ENCODE peak calls at places on chromosomes 2 and 18, in ten cellular contexts. L is hepatocyte; A is activated CD8-positive, alpha-beta T cell treated with anti-CD3 and anti-CD28 coated beads for 36 hours; W is brain microvascular endothelial cell; Q is COR-L47; U is ELR; N is heart right ventricle; F is right cardiac atrium; H is stimulated activated naive CD8-positive, alpha-beta T cell treated with anti-CD3 and anti-CD28 coated beads, Interleukin-15, amount 100 ng/mL, for 72 hours; R is psoas muscle. Y is an unnamed sample.

GRCh38 chr2:60094450-60094929 is 459.0 kb downstream of the BCL11A start:
- DNase-seq in L (peak; percentile 75), A (no peak), W (no peak), Q (no peak), U (no peak), N (no peak), F (no peak), H (no peak), R (no peak), Y (no peak)

GRCh38 chr2:71697106-71698010 is 244.0 kb downstream of the DYSF start:
- DNase-seq in L (no peak), A (no peak), W (no peak), Q (no peak), U (no peak), N (no peak), F (peak; percentile 36), H (no peak), R (peak; percentile 20), Y (peak; percentile 36)

GRCh38 chr2:241048149-241048948 is 49.9 kb downstream of the SNED1 start:
- DNase-seq in L (no peak), A (no peak), W (no peak), Q (no peak), U (no peak), N (no peak), F (no peak), H (no peak), R (no peak), Y (no peak)

GRCh38 chr2:230865766-230866703 is 1.3 kb downstream of the ITM2C start:
- DNase-seq in L (peak; percentile 85), A (peak; percentile 61), W (no peak), Q (peak; percentile 14), U (peak; percentile 39), N (no peak), F (peak; percentile 70), H (peak; percentile 48), R (peak; percentile 62), Y (peak; percentile 50)

GRCh38 chr2:128622916-128623620 is 304.4 kb upstream of the HS6ST1 start:
- DNase-seq in L (no peak), A (no peak), W (no peak), Q (no peak), U (no peak), N (no peak), F (no peak), H (no peak), R (peak; percentile 12), Y (no peak)

GRCh38 chr2:105789745-105790466 is 45.2 kb downstream of the NCK2 start:
- DNase-seq in L (no peak), A (peak; percentile 87), W (peak; percentile 40), Q (no peak), U (peak; percentile 63), N (no peak), F (no peak), H (peak; percentile 64), R (peak; percentile 75), Y (peak; percentile 88)

GRCh38 chr18:3793545-3793944 is 343.6 kb downstream of the TGIF1 start:
- DNase-seq in L (no peak), A (no peak), W (no peak), Q (no peak), U (no peak), N (no peak), F (no peak), H (no peak), R (no peak), Y (no peak)

GRCh38 chr2:33268246-33268831 is 208.1 kb upstream of the RASGRP3 start:
- DNase-seq in L (no peak), A (no peak), W (no peak), Q (no peak), U (no peak), N (no peak), F (no peak), H (no peak), R (no peak), Y (no peak)

GRCh38 chr2:73034661-73035374 is 36.7 kb downstream of the SFXN5 start:
- DNase-seq in L (no peak), A (no peak), W (no peak), Q (no peak), U (no peak), N (no peak), F (no peak), H (no peak), R (no peak), Y (no peak)

GRCh38 chr2:240182476-240182875 is 42.0 kb upstream of the OTOS start:
- DNase-seq in L (no peak), A (no peak), W (no peak), Q (no peak), U (no peak), N (no peak), F (no peak), H (no peak), R (no peak), Y (no peak)

GRCh38 chr2:36667931-36668330 is 28.6 kb upstream of the VIT start:
- DNase-seq in L (no peak), A (no peak), W (no peak), Q (no peak), U (no peak), N (no peak), F (peak; percentile 32), H (no peak), R (no peak), Y (no peak)